ENCODE peak calls at places on chromosomes 16 and 17, in five cellular contexts. R is A549, E is erythroblast, S is IMR-90, Z is breast epithelium. F is an unnamed sample.
A peak's percentile ranks its signal among the peaks of the same experiment; 100 is the strongest.

GRCh38 chr17:5499790-5500189 is 13.4 kb downstream of the MIS12 start:
- DNase-seq in R (no peak), S (no peak), E (no peak), Z (no peak), F (no peak)

GRCh38 chr17:56514264-56514663 is 79.2 kb upstream of the NOG start:
- DNase-seq in E (no peak), R (no peak), Z (no peak), S (no peak), F (no peak)

GRCh38 chr17:29018788-29019474 is 13.1 kb upstream of the SEZ6 start:
- DNase-seq in R (no peak), S (no peak), Z (no peak), E (no peak), F (no peak)

GRCh38 chr16:19524356-19524865 is 669 bp downstream of the CCP110 start:
- DNase-seq in R (no peak), E (peak; percentile 48), S (no peak), Z (no peak), F (no peak)

GRCh38 chr17:14921936-14922335 is 343.2 kb downstream of the PMP22 start:
- DNase-seq in R (no peak), E (no peak), S (no peak), Z (no peak), F (no peak)

GRCh38 chr17:6048486-6048885 is 21.7 kb upstream of the WSCD1 start:
- DNase-seq in Z (no peak), S (no peak), E (no peak), R (no peak), F (no peak)

GRCh38 chr16:53744449-53744848 is 40.5 kb downstream of the FTO start:
- DNase-seq in E (no peak), Z (no peak), R (no peak), S (no peak), F (no peak)

GRCh38 chr17:16301963-16302855 is 51.1 kb downstream of the CENPV start:
- DNase-seq in E (no peak), S (peak; percentile 60), Z (no peak), R (no peak), F (peak; percentile 36)

GRCh38 chr17:81298991-81299733 is 4.1 kb upstream of the SLC38A10 start:
- DNase-seq in Z (no peak), S (no peak), R (no peak), E (no peak), F (no peak)

GRCh38 chr16:89915303-89916232 is 3.1 kb upstream of the MC1R start:
- DNase-seq in Z (no peak), E (no peak), S (no peak), R (no peak), F (no peak)
- TF ChIP-seq POLR2A in Z (no peak), E (no peak), S (no peak), R (no peak), F (no peak)

DNA sequence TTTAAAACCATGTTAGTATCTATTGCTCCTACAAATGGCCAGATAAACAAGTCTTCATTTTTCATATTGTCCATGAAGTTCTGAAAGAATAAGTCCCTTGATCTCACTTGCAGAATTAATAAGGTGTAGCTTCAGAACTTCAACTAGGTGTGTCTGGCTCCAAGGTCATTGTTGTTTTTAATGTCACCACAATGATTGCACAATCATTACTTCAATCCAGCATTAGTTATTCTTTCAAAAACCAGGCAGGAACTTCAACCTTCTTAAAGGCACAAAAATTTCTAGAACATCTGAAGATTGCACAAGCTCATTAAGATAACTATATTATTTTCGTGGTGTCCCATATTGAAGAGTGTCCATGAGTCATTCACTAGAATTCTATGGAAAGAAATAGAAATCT is 1386.4 kb downstream of the CDH11 start:
- DNase-seq in Z (no peak), R (no peak), E (no peak), S (no peak), F (no peak)
- TF ChIP-seq POLR2A in Z (no peak), R (no peak), E (no peak), S (no peak), F (no peak)

DNA sequence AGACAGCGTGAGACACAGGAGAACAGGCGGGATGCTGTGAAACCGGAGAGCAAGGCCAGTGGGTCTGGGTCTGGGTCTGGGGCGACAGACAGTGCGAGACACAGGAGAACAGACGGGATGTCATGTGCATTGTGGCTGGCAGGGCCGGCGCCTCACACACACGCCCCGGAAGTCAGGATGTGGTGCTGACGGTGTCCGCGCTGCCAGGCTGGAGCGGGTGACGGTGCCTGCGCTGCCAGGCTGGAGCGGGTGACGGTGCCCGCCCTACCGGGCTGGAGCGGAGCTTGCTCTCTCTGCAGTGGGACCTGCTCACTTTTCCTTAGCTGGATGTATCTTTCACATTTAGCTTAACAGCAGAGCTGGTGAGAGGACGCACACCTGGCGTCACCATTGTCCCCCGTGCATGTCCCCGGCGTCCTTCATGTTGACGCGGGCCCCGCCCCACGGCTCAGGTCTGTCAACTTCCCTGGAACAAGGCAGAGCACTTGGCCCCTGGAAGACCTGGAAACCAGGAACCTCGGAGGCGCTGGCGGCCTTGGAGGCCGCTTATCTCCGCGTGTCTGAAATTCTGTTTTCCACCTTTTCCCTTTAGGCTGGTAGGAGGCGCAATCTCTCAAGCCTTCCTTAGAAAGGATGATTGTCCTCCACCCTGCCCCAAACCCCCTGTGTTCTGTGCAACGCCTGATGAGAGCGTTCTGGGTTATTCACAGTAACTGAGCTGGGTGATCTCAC is 43.1 kb upstream of the ZNF750 start:
- DNase-seq in E (no peak), R (no peak), S (no peak), Z (peak; percentile 45), F (no peak)
- TF ChIP-seq POLR2A in E (no peak), R (no peak), S (no peak), Z (no peak), F (no peak)

DNA sequence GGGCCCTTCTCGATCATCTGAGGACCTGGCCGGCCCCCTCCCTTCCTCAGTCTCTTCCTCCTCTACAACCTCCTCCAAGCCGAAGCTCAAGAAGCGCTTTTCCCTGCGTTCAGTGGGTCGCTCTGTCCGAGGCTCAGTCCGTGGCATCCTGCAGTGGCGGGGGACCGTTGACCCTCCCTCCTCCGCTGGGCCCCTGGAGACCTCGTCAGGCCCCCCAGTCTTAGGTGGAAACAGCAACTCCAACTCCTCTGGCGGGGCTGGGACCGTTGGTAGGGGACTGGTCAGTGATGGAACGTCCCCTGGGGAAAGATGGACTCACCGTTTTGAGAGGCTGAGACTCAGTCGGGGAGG is 2.8 kb downstream of the SH2B1 start:
- DNase-seq in Z (no peak), R (no peak), E (no peak), S (no peak), F (no peak)
- TF ChIP-seq POLR2A in Z (no peak), R (no peak), E (no peak), S (no peak), F (no peak)

DNA sequence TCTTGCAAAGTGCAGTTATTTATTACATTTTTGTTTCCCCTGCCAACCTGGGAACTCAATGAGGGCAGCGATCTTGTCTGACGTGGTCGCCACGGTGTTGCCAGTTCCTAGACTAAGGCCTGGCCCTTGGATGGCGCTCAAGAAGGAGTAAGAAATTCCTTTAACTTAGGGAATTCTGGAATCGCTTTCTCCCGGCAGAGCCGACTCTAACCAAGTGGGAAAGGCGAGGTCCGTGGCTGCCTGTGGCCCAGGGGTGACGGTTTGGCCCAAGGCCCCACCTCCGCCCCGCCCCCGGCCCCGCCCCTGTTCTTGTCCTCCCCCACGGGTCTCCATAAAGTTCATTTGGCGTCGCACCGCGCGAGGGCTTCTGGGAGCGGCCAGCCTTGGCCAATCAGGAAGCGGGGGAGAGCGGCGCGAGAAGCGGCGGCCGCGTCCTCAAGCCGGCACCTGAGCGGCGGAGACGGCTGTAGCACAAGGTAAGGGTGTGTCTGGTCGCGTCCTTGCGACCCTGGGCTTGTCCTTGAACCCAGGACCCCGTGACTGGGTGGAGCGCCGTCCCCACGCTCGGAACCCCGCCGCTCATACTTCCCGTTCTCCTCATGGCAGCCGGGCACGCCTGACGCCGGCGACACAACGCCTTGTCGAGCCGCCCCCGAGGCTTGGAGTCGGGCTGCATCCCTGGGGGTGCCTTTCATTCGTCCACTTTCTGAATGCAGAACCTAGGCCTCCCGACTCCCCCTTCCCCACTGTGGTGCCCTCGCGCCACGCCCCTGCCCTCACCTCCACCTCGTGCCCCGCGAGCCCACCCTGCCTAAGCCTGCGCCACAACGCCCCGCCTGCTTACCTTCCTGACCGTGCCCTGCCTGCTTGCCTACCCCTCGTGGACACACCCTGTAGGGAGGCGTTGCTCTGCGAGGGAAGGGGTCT is at the start of gene NUP93:
- DNase-seq in Z (peak; percentile 91), E (peak; percentile 94), S (peak; percentile 90), R (peak; percentile 92), F (peak; percentile 91)
- TF ChIP-seq POLR2A in Z (no peak), E (peak; percentile 84), S (peak; percentile 63), R (peak; percentile 86), F (peak; percentile 84)

GRCh38 chr17:75135452-75135851 is 3.9 kb upstream of the NT5C start:
- DNase-seq in R (no peak), Z (no peak), S (no peak), E (no peak), F (no peak)
- TF ChIP-seq POLR2A in R (no peak), Z (no peak), S (no peak), E (no peak), F (no peak)

GRCh38 chr16:590875-591200 is 972 bp downstream of the RAB40C start:
- DNase-seq in S (no peak), R (no peak), E (no peak), Z (no peak), F (no peak)

GRCh38 chr16:590165-590874 is 454 bp downstream of the RAB40C start:
- DNase-seq in S (peak; percentile 47), E (no peak), Z (peak; percentile 48), R (no peak), F (no peak)

GRCh38 chr16:588639-588888 is 1.3 kb upstream of the RAB40C start:
- DNase-seq in Z (no peak), E (peak; percentile 83), R (peak; percentile 67), S (peak; percentile 80), F (no peak)

GRCh38 chr16:589658-590159 is at the start of gene RAB40C:
- DNase-seq in Z (peak; percentile 99), E (peak; percentile 99), R (peak; percentile 99), S (peak; percentile 97), F (peak; percentile 99)

DNA sequence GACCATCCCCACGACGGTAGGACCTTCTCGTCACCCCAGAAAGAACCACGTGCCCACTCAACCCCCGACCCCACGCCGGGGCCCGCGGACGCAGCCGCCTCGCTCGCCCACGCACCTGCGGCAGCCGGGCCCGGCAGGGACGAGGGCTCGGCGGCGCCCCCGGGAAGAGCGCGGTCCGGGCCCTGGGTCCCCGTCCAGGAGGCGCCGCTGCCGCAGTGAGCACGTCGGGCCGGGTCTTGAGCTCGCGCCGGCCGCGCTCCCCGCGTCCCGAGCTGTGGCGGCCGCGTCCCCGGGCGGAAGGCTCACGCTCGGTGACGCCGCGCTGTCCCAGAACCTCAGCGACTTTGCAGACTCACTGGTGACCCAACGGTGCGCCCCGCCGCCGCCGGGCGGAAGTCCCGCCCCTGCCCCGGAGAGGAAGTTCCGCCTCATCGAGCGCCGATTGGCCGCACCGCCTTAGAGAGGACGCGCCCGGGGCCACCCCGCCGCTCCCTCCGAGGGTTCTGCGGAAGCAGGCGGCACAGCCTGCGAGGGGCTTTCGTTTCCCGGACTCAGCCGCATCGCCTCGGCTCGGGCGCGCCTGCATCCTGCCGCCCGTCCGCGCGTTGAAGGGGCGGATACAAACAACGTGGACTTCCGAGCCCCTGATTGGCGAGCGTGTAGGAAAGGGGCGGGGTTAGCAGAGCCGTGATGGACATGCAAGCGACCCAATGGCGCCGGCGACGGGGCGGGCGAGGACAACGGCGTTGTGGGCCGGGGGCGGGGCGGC is 793 bp upstream of the RAB40C start:
- DNase-seq in R (peak; percentile 97), Z (peak; percentile 97), S (peak; percentile 92), E (peak; percentile 98), F (peak; percentile 88)
- TF ChIP-seq POLR2A in R (peak; percentile 86), Z (peak; percentile 44), S (peak; percentile 70), E (peak; percentile 91), F (peak; percentile 86)